ENCODE peak calls at places on chromosomes 6 and 20, in eight cellular contexts. H, I, C, Q, W, O, L and G are unnamed samples.

GRCh38 chr6:46501136-46502089 is 10.2 kb upstream of the RCAN2 start:
- DNase-seq in H (no peak), I (no peak), C (no peak), Q (no peak), W (no peak), O (no peak), L (no peak), G (no peak)

GRCh38 chr6:52087498-52087999 is at the start of gene PKHD1:
- DNase-seq in H (no peak), I (no peak), C (no peak), Q (no peak), W (no peak), O (no peak), L (peak), G (peak)

GRCh38 chr20:45308078-45308778 is at the start of gene MATN4:
- DNase-seq in H (no peak), I (no peak), C (no peak), Q (no peak), W (no peak), O (no peak), L (no peak), G (no peak)

GRCh38 chr20:15674253-15675145 is 898.7 kb downstream of the KIF16B start:
- DNase-seq in H (no peak), I (no peak), C (no peak), Q (no peak), W (no peak), O (no peak), L (no peak), G (no peak)

GRCh38 chr6:137799950-137800568 is 67.0 kb upstream of the TNFAIP3 start:
- DNase-seq in H (peak), I (peak), C (peak), Q (no peak), W (no peak), O (no peak), L (peak), G (peak)

GRCh38 chr6:29908710-29909109 is 33.6 kb upstream of the HLA-A start:
- DNase-seq in H (no peak), I (no peak), C (no peak), Q (no peak), W (no peak), O (no peak), L (no peak), G (no peak)

GRCh38 chr20:7113577-7114466 is 346.3 kb downstream of the BMP2 start:
- DNase-seq in H (no peak), I (no peak), C (no peak), Q (no peak), W (peak), O (no peak), L (peak), G (no peak)

GRCh38 chr6:158040051-158040803 is 58.6 kb downstream of the SYNJ2 start:
- DNase-seq in H (peak), I (no peak), C (peak), Q (no peak), W (peak), O (peak), L (peak), G (peak)

GRCh38 chr6:154580397-154581135 is 70.1 kb upstream of the CNKSR3 start:
- DNase-seq in H (no peak), I (no peak), C (no peak), Q (no peak), W (no peak), O (no peak), L (no peak), G (no peak)

GRCh38 chr6:26421259-26422144 is 18.8 kb upstream of the BTN3A3 start:
- DNase-seq in H (peak), I (no peak), C (peak), Q (peak), W (peak), O (peak), L (peak), G (peak)

GRCh38 chr6:34982424-34982852 is 93.4 kb downstream of the ANKS1A start:
- DNase-seq in H (no peak), I (no peak), C (no peak), Q (no peak), W (no peak), O (no peak), L (peak), G (no peak)

GRCh38 chr6:33433001-33433559 is 13.2 kb downstream of the SYNGAP1 start:
- DNase-seq in H (no peak), I (no peak), C (no peak), Q (no peak), W (no peak), O (no peak), L (no peak), G (no peak)

GRCh38 chr6:112203577-112204349 is 50.6 kb downstream of the LAMA4 start:
- DNase-seq in H (no peak), I (no peak), C (no peak), Q (no peak), W (peak), O (no peak), L (peak), G (peak)